ENCODE peak calls at places on chromosomes 5 and 9, in five cellular contexts. Y is trophoblast cell; N is naive thymus-derived CD8-positive, alpha-beta T cell; F is iPS DF 19.7; K is BE2C. J is an unnamed sample.

GRCh38 chr9:134695144-134695543 is 53.5 kb downstream of the COL5A1 start:
- DNase-seq in F (no peak), N (no peak), K (no peak), Y (no peak), J (no peak)

GRCh38 chr5:100690036-100690560 is 154.9 kb downstream of the FAM174A start:
- DNase-seq in N (no peak), F (no peak), K (no peak), Y (peak), J (no peak)

GRCh38 chr9:350354-350753 is 135.7 kb downstream of the DOCK8 start:
- DNase-seq in Y (no peak), K (no peak), F (no peak), N (no peak), J (no peak)

GRCh38 chr9:126499911-126500599 is 113.7 kb upstream of the LMX1B start:
- DNase-seq in F (peak), K (no peak), N (no peak), Y (no peak), J (no peak)

GRCh38 chr5:153573326-153574033 is 83.0 kb downstream of the GRIA1 start:
- DNase-seq in N (no peak), F (no peak), Y (no peak), K (no peak), J (no peak)

GRCh38 chr5:178387061-178387855 is 154.7 kb upstream of the PHYKPL start:
- DNase-seq in Y (no peak), N (no peak), K (no peak), F (no peak), J (peak)

GRCh38 chr5:23053846-23054245 is 200.7 kb upstream of the CDH12 start:
- DNase-seq in K (no peak), F (no peak), Y (no peak), N (no peak), J (no peak)

GRCh38 chr5:92328584-92329259 is 945.6 kb upstream of the ARRDC3 start:
- DNase-seq in N (no peak), K (no peak), Y (no peak), F (no peak), J (no peak)

GRCh38 chr9:132908635-132909034 is 29.9 kb downstream of the SPACA9 start:
- DNase-seq in N (no peak), F (no peak), Y (no peak), K (no peak), J (no peak)

GRCh38 chr9:113519401-113520108 is 56.0 kb downstream of the RGS3 start:
- DNase-seq in Y (no peak), F (no peak), K (no peak), N (no peak), J (no peak)

GRCh38 chr5:126055348-126055729 is 367.9 kb upstream of the GRAMD2B start:
- DNase-seq in F (no peak), Y (no peak), K (no peak), N (no peak), J (no peak)

GRCh38 chr5:115875447-115875846 is 33.7 kb downstream of the AP3S1 start:
- DNase-seq in N (no peak), K (no peak), F (peak), Y (peak), J (no peak)

GRCh38 chr5:55897206-55897894 is 46.2 kb downstream of the IL31RA start:
- DNase-seq in K (no peak), Y (no peak), N (no peak), F (no peak), J (no peak)

GRCh38 chr5:27083763-27084420 is 45.5 kb upstream of the CDH9 start:
- DNase-seq in F (no peak), K (no peak), N (no peak), Y (no peak), J (no peak)

GRCh38 chr9:97419315-97419867 is 7.5 kb downstream of the TDRD7 start:
- DNase-seq in N (no peak), F (no peak), K (no peak), Y (peak), J (no peak)

GRCh38 chr5:172748341-172748843 is 22.6 kb downstream of the DUSP1 start:
- DNase-seq in Y (peak), F (no peak), N (no peak), K (no peak), J (peak)

GRCh38 chr9:118961857-118962256 is 407.4 kb downstream of the BRINP1 start:
- DNase-seq in N (no peak), F (peak), K (no peak), Y (peak), J (peak)

GRCh38 chr5:139798883-139799282 is 3.3 kb downstream of the PSD2 start:
- DNase-seq in K (no peak), Y (no peak), N (no peak), F (no peak), J (no peak)

GRCh38 chr5:164649266-164649665 is 1143.8 kb downstream of the MAT2B start:
- DNase-seq in F (no peak), N (no peak), Y (peak), K (no peak), J (no peak)

GRCh38 chr5:172776235-172776594 is 5.2 kb upstream of the DUSP1 start:
- DNase-seq in N (no peak), F (no peak), Y (no peak), K (no peak), J (no peak)

GRCh38 chr5:177303925-177304391 is 359 bp downstream of the PRELID1 start:
- DNase-seq in Y (peak), F (no peak), K (no peak), N (no peak), J (no peak)

GRCh38 chr5:104498281-104498680 is 935.7 kb upstream of the NUDT12 start:
- DNase-seq in K (no peak), F (no peak), N (no peak), Y (peak), J (no peak)

GRCh38 chr5:68217476-68217984 is 2.0 kb downstream of the PIK3R1 start:
- DNase-seq in N (no peak), K (no peak), Y (no peak), F (no peak), J (no peak)

GRCh38 chr9:71675857-71676165 is 92.5 kb downstream of the CEMIP2 start:
- DNase-seq in Y (peak), K (no peak), F (no peak), N (no peak), J (no peak)

GRCh38 chr5:138186002-138186447 is 7.1 kb downstream of the KIF20A start:
- DNase-seq in K (no peak), N (no peak), F (no peak), Y (peak), J (no peak)

GRCh38 chr5:168192120-168192519 is 99.3 kb upstream of the WWC1 start:
- DNase-seq in F (no peak), K (no peak), Y (no peak), N (no peak), J (peak)

GRCh38 chr9:88498880-88499279 is 36.1 kb upstream of the NXNL2 start:
- DNase-seq in Y (no peak), K (no peak), F (no peak), N (no peak), J (no peak)

J was measured in islet precursor cell.